ENCODE peak calls at places on chromosomes 5 and 9, in ten cellular contexts. W, L, Y, F, I, S, V, N, X and J are unnamed samples.

GRCh38 chr9:38027714-38028113 is 41.3 kb downstream of the SHB start:
- DNase-seq in W (no peak), L (no peak), Y (no peak), F (no peak), I (no peak), S (no peak), V (no peak), N (no peak), X (no peak), J (no peak)

GRCh38 chr9:91312717-91313325 is 48.9 kb downstream of the AUH start:
- DNase-seq in W (no peak), L (no peak), Y (no peak), F (no peak), I (no peak), S (no peak), V (no peak), N (no peak), X (no peak), J (no peak)

GRCh38 chr5:132556511-132557424 is at the start of gene RAD50:
- DNase-seq in W (peak; percentile 97), L (peak; percentile 91), Y (peak; percentile 91), F (peak; percentile 93), I (peak; percentile 83), S (peak; percentile 98), V (peak; percentile 91), N (peak; percentile 78), X (peak; percentile 81), J (peak; percentile 98)

GRCh38 chr5:112418412-112419049 is 546 bp downstream of the EPB41L4A start:
- DNase-seq in W (no peak), L (peak; percentile 7), Y (no peak), F (no peak), I (no peak), S (peak; percentile 77), V (no peak), N (no peak), X (no peak), J (no peak)

GRCh38 chr9:84673806-84674205 is 4.3 kb downstream of the NTRK2 start:
- DNase-seq in W (no peak), L (no peak), Y (no peak), F (no peak), I (no peak), S (no peak), V (no peak), N (no peak), X (no peak), J (no peak)

GRCh38 chr5:158135682-158136176 is 276.8 kb upstream of the CLINT1 start:
- DNase-seq in W (no peak), L (no peak), Y (no peak), F (no peak), I (no peak), S (no peak), V (no peak), N (no peak), X (no peak), J (no peak)

GRCh38 chr5:148391422-148391821 is 7.7 kb downstream of the FBXO38 start:
- DNase-seq in W (no peak), L (no peak), Y (no peak), F (no peak), I (no peak), S (no peak), V (no peak), N (no peak), X (no peak), J (no peak)

GRCh38 chr5:13664377-13664776 is 280.1 kb downstream of the DNAH5 start:
- DNase-seq in W (peak; percentile 21), L (no peak), Y (no peak), F (no peak), I (no peak), S (no peak), V (peak; percentile 90), N (peak; percentile 14), X (no peak), J (no peak)

GRCh38 chr5:54313311-54314270 is 3.2 kb upstream of the ARL15 start:
- DNase-seq in W (no peak), L (no peak), Y (no peak), F (no peak), I (no peak), S (no peak), V (no peak), N (no peak), X (no peak), J (no peak)